ENCODE peak calls at places on chromosome 16, in eight cellular contexts. A is CD8-positive, alpha-beta memory T cell; J is left ventricle myocardium inferior; K is fibroblast of lung; G is IMR-90; R is uterus; X is prostate gland; P is HCT116. U is an unnamed sample.
A peak's percentile ranks its signal among the peaks of the same experiment; 100 is the strongest.

GRCh38 chr16:60991886-60992285 is 1044.4 kb downstream of the CDH8 start:
- DNase-seq in X (no peak), K (no peak), A (no peak), J (no peak), P (no peak), G (no peak), R (no peak), U (no peak)

GRCh38 chr16:77585379-77585778 is 136.9 kb upstream of the NUDT7 start:
- DNase-seq in G (peak; percentile 41), K (peak; percentile 93), X (no peak), A (no peak), J (no peak), P (no peak), R (no peak), U (no peak)

GRCh38 chr16:86092586-86093480 is 193.9 kb downstream of the IRF8 start:
- DNase-seq in R (no peak), G (no peak), J (no peak), A (no peak), P (no peak), K (no peak), X (no peak), U (no peak)

GRCh38 chr16:79003026-79003617 is 597.4 kb downstream of the MAF start:
- DNase-seq in K (no peak), G (no peak), R (no peak), A (no peak), X (no peak), P (no peak), J (no peak), U (no peak)

GRCh38 chr16:5490499-5490898 is 392.9 kb upstream of the EEF2KMT start:
- DNase-seq in K (peak; percentile 17), J (no peak), A (no peak), R (no peak), X (peak; percentile 5), G (no peak), P (peak; percentile 15), U (no peak)

GRCh38 chr16:86934581-86935322 is 356.4 kb downstream of the FOXL1 start:
- DNase-seq in A (no peak), K (peak; percentile 40), X (no peak), J (no peak), R (no peak), P (no peak), G (no peak), U (no peak)

GRCh38 chr16:85401370-85401916 is 211.7 kb upstream of the GSE1 start:
- DNase-seq in P (no peak), K (no peak), G (no peak), A (no peak), J (peak; percentile 5), R (peak; percentile 12), X (no peak), U (peak; percentile 41)

GRCh38 chr16:28292731-28293588 is 635 bp downstream of the SBK1 start:
- DNase-seq in P (no peak), R (no peak), J (no peak), X (peak; percentile 32), A (no peak), G (no peak), K (no peak), U (no peak)

GRCh38 chr16:56643080-56643778 is 4.8 kb downstream of the MT1A start:
- DNase-seq in X (peak; percentile 55), R (peak; percentile 58), J (peak; percentile 66), G (no peak), A (peak; percentile 74), P (peak; percentile 78), K (peak; percentile 51), U (no peak)

GRCh38 chr16:10947211-10947787 is 2.9 kb downstream of the CLEC16A start:
- DNase-seq in X (no peak), J (no peak), R (no peak), P (no peak), A (no peak), G (no peak), K (no peak), U (no peak)

GRCh38 chr16:3532741-3533140 is 31.9 kb downstream of the CLUAP1 start:
- DNase-seq in P (no peak), R (no peak), G (no peak), X (no peak), K (no peak), A (no peak), J (no peak), U (no peak)

GRCh38 chr16:3529175-3529574 is 28.4 kb downstream of the CLUAP1 start:
- DNase-seq in R (no peak), K (no peak), G (no peak), J (no peak), X (no peak), A (no peak), P (no peak), U (no peak)

GRCh38 chr16:3528406-3528805 is 27.6 kb downstream of the CLUAP1 start:
- DNase-seq in A (no peak), R (no peak), K (no peak), X (no peak), J (no peak), G (no peak), P (no peak), U (no peak)

GRCh38 chr16:3534126-3534525 is 33.3 kb downstream of the CLUAP1 start:
- DNase-seq in G (no peak), K (no peak), P (no peak), X (no peak), R (no peak), J (no peak), A (no peak), U (no peak)

GRCh38 chr16:3530371-3530914 is 29.6 kb downstream of the CLUAP1 start:
- DNase-seq in K (no peak), P (no peak), G (no peak), X (no peak), R (no peak), J (no peak), A (no peak), U (no peak)
- H3K36me3 ChIP-seq in K (peaks cover 9% of the 10 kb centered on the region), P (peaks cover 5% of the 10 kb centered on the region), G (peaks cover 34% of the 10 kb centered on the region), X (peaks cover 4% of the 10 kb centered on the region), R (no peaks in the 10 kb centered on the region), J (peaks cover 69% of the 10 kb centered on the region), A (peaks cover 6% of the 10 kb centered on the region), U (peaks cover 18% of the 10 kb centered on the region)

GRCh38 chr16:12087901-12088364 is 111.4 kb downstream of the SNX29 start:
- DNase-seq in P (no peak), G (no peak), X (peak; percentile 49), R (no peak), K (no peak), A (no peak), J (peak; percentile 58), U (no peak)

GRCh38 chr16:12090162-12090552 is 113.6 kb downstream of the SNX29 start:
- DNase-seq in J (no peak), X (no peak), P (no peak), A (no peak), R (no peak), K (no peak), G (no peak), U (no peak)

GRCh38 chr16:12091569-12092346 is 115.2 kb downstream of the SNX29 start:
- DNase-seq in J (no peak), A (no peak), R (no peak), X (no peak), G (no peak), P (no peak), K (no peak), U (no peak)

GRCh38 chr16:12086861-12087260 is 110.3 kb downstream of the SNX29 start:
- DNase-seq in J (no peak), P (no peak), G (no peak), X (no peak), R (no peak), K (peak; percentile 38), A (no peak), U (no peak)

DNA sequence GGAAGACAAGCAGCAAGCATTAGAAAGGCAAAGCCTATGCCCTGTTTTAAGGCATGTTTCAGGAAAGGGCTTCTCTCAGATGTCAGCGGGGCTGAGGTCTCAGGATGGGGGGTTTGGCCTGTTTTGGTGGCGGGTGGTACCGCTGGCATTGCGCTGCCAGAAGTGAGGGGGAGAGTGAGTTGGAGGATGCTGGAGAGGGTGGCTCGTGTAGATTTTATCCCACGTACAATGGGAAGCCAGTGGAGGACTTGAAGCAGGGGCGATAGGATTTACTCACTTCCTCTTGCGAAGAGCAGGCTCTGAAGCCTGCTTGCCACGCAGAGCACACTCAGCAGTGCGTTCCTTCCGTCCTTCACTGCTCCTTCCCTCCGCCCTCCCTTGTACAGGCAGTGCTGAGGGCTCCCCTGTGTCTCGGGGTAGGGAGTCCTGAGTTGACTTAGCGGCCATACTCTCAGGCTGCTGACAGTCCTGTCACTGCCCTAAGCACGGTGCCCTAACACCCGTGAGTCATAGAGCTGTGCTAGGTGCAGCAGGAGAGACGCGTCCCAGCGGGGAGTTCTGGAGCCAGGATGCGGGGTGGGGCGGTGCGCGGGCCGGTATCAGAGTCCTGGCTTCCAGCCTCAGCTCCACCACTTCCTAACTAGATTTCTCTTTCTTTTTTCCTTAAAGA is 113.1 kb downstream of the SNX29 start:
- DNase-seq in P (peak; percentile 12), G (peak; percentile 81), A (no peak), X (no peak), J (peak; percentile 37), K (peak; percentile 74), R (peak; percentile 34), U (no peak)
- H3K27ac ChIP-seq in P (no peak overlapping the region), G (peak overlapping the region; percentile 1), A (no peak overlapping the region), X (no peak overlapping the region), J (peak overlapping the region; percentile 72), K (no peak overlapping the region), R (no peak overlapping the region), U (no peak overlapping the region)

GRCh38 chr16:35186045-35186759 is 1726.8 kb downstream of the TP53TG3F start:
- DNase-seq in G (no peak), R (no peak), A (no peak), P (no peak), X (no peak), K (no peak), J (no peak), U (no peak)
- H3K9me3 ChIP-seq in G (peaks cover 30% of the 10 kb centered on the region), R (no peaks in the 10 kb centered on the region), A (no peaks in the 10 kb centered on the region), P (peaks cover 23% of the 10 kb centered on the region), X (no peaks in the 10 kb centered on the region), K (no peaks in the 10 kb centered on the region), J (no peaks in the 10 kb centered on the region), U (peaks cover 5% of the 10 kb centered on the region)

GRCh38 chr16:89217388-89218191 is at the start of gene ZNF778:
- DNase-seq in R (peak; percentile 79), A (peak; percentile 77), J (peak; percentile 85), P (peak; percentile 73), X (peak; percentile 82), G (peak; percentile 77), K (peak; percentile 85), U (peak; percentile 78)

GRCh38 chr16:89221604-89222003 is 4.1 kb downstream of the ZNF778 start:
- DNase-seq in A (no peak), X (no peak), P (no peak), J (no peak), R (no peak), G (no peak), K (no peak), U (no peak)

GRCh38 chr16:89219365-89219764 is 1.9 kb downstream of the ZNF778 start:
- DNase-seq in P (no peak), J (no peak), R (no peak), G (no peak), K (no peak), X (no peak), A (no peak), U (no peak)

GRCh38 chr16:89224665-89225064 is 7.2 kb downstream of the ZNF778 start:
- DNase-seq in X (no peak), P (no peak), K (no peak), G (no peak), J (no peak), R (no peak), A (no peak), U (no peak)

DNA sequence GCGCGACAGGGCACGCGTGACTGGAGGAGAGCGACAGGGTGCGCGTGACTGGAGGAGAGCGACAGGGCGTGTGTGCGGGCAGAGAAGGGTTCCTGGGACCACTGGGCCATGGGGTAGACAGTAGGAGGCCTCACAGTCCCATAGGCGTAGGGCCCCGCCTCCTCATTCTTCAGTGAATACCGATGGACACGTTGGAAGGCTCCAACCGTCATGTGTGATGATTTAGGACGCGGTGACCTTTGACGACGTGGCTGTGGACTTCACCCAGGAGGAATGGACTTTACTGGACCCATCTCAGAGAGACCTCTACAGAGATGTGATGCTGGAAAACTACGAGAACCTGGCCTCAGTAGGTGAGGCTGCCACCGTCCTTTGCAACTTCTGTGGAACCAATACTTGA is 5.4 kb downstream of the ZNF778 start:
- DNase-seq in P (no peak), X (no peak), R (no peak), G (no peak), J (no peak), K (no peak), A (no peak), U (no peak)
- H3K36me3 ChIP-seq in P (peaks cover 35% of the 10 kb centered on the region), X (peaks cover 14% of the 10 kb centered on the region), R (no peaks in the 10 kb centered on the region), G (peaks cover 58% of the 10 kb centered on the region), J (peaks cover 73% of the 10 kb centered on the region), K (peaks cover 27% of the 10 kb centered on the region), A (peaks cover 40% of the 10 kb centered on the region), U (peaks cover 78% of the 10 kb centered on the region)

U was measured in SJSA1.